ENCODE peak calls at places on chromosomes 1 and 21, in seven cellular contexts. W is heart right ventricle, B is H54, A is KBM-7, X is T-helper 9 cell, T is activated gamma-delta T cell, F is NT2/D1. S is an unnamed sample.

GRCh38 chr1:180860535-180860934 is 52.2 kb upstream of the KIAA1614 start:
- DNase-seq in X (no peak), A (no peak), W (no peak), B (no peak), F (no peak), T (no peak), S (no peak)

GRCh38 chr21:46393941-46394818 is 64.5 kb upstream of the DIP2A start:
- DNase-seq in X (no peak), T (no peak), B (no peak), A (no peak), F (no peak), W (no peak), S (no peak)

GRCh38 chr1:168960595-168960994 is 145.9 kb upstream of the ATP1B1 start:
- DNase-seq in W (no peak), A (no peak), F (no peak), B (no peak), T (no peak), X (no peak), S (no peak)

GRCh38 chr21:38438476-38438893 is 59.8 kb downstream of the ERG start:
- DNase-seq in B (no peak), X (no peak), W (peak), A (peak), T (no peak), F (no peak), S (no peak)

GRCh38 chr1:208807446-208808117 is 563.4 kb upstream of the PLXNA2 start:
- DNase-seq in A (no peak), W (no peak), T (no peak), F (no peak), B (peak), X (no peak), S (peak)

GRCh38 chr1:98839840-98840239 is 164.8 kb downstream of the PLPPR5 start:
- DNase-seq in F (no peak), B (no peak), W (no peak), X (no peak), A (no peak), T (no peak), S (no peak)

GRCh38 chr1:72285074-72285425 is 2.7 kb upstream of the NEGR1 start:
- DNase-seq in T (no peak), B (no peak), F (no peak), A (peak), W (no peak), X (no peak), S (no peak)

GRCh38 chr1:196295766-196296165 is 312.5 kb downstream of the KCNT2 start:
- DNase-seq in F (no peak), W (no peak), X (no peak), A (no peak), T (no peak), B (no peak), S (no peak)

GRCh38 chr1:58649555-58649954 is 50.3 kb downstream of the MYSM1 start:
- DNase-seq in B (no peak), W (no peak), X (peak), F (no peak), A (no peak), T (no peak), S (no peak)

GRCh38 chr1:209104646-209105045 is 478.9 kb upstream of the CAMK1G start:
- DNase-seq in F (no peak), A (no peak), W (no peak), X (no peak), B (no peak), T (no peak), S (no peak)

GRCh38 chr21:35520302-35520701 is 471.2 kb upstream of the RUNX1 start:
- DNase-seq in A (no peak), X (no peak), B (no peak), T (no peak), W (no peak), F (no peak), S (no peak)

GRCh38 chr1:6870086-6870485 is 84.8 kb downstream of the CAMTA1 start:
- DNase-seq in A (no peak), T (no peak), W (no peak), X (no peak), B (no peak), F (no peak), S (no peak)

GRCh38 chr1:117068580-117068979 is 8.5 kb downstream of the TTF2 start:
- DNase-seq in W (no peak), T (no peak), A (no peak), F (no peak), B (no peak), X (no peak), S (no peak)

GRCh38 chr1:96510911-96511310 is 210.7 kb upstream of the PTBP2 start:
- DNase-seq in F (no peak), T (no peak), W (no peak), B (no peak), X (no peak), A (no peak), S (no peak)

GRCh38 chr1:22508991-22509390 is 54.3 kb upstream of the EPHA8 start:
- DNase-seq in T (no peak), X (no peak), F (no peak), B (no peak), W (no peak), A (no peak), S (no peak)

GRCh38 chr21:45507888-45508508 is 34.2 kb downstream of the SLC19A1 start:
- DNase-seq in X (no peak), F (no peak), A (no peak), T (no peak), B (no peak), W (no peak), S (no peak)

GRCh38 chr1:151166506-151166956 is 587 bp downstream of the SCNM1 start:
- DNase-seq in W (no peak), A (no peak), F (no peak), B (peak), T (no peak), X (no peak), S (no peak)

GRCh38 chr1:34808051-34808810 is 15.4 kb downstream of the GJA4 start:
- DNase-seq in X (no peak), T (no peak), B (no peak), F (no peak), W (no peak), A (no peak), S (no peak)

GRCh38 chr1:4461726-4462290 is 192.6 kb upstream of the AJAP1 start:
- DNase-seq in B (no peak), F (no peak), T (no peak), X (no peak), W (no peak), A (no peak), S (no peak)

GRCh38 chr1:232844791-232845190 is 39.6 kb downstream of the MAP10 start:
- DNase-seq in X (no peak), F (no peak), W (no peak), B (peak), A (no peak), T (no peak), S (no peak)

GRCh38 chr1:180563013-180563827 is 4.5 kb downstream of the OVAAL start:
- DNase-seq in B (no peak), T (no peak), F (no peak), X (no peak), A (no peak), W (peak), S (no peak)

GRCh38 chr1:245718123-245718522 is 563.3 kb downstream of the KIF26B start:
- DNase-seq in X (no peak), A (no peak), F (no peak), W (no peak), T (no peak), B (no peak), S (no peak)

GRCh38 chr1:71462247-71462646 is 381.4 kb upstream of the ZRANB2 start:
- DNase-seq in F (peak), W (no peak), X (no peak), B (no peak), A (no peak), T (no peak), S (no peak)

GRCh38 chr1:31413405-31414005 is 492 bp downstream of the SERINC2 start:
- DNase-seq in F (peak), T (no peak), W (peak), A (peak), X (no peak), B (no peak), S (no peak)

GRCh38 chr1:98704474-98704873 is 43.0 kb downstream of the SNX7 start:
- DNase-seq in A (no peak), T (no peak), B (no peak), W (no peak), F (peak), X (no peak), S (no peak)

GRCh38 chr1:203764105-203765028 is 616 bp upstream of the LAX1 start:
- DNase-seq in A (no peak), X (no peak), W (no peak), F (no peak), B (no peak), T (no peak), S (no peak)

GRCh38 chr1:201385299-201385891 is 7.9 kb upstream of the TNNT2 start:
- DNase-seq in T (no peak), B (peak), A (peak), W (no peak), X (peak), F (peak), S (no peak)

GRCh38 chr1:16229976-16230740 is 6.8 kb downstream of the CPLANE2 start:
- DNase-seq in B (no peak), W (no peak), A (no peak), X (no peak), F (no peak), T (no peak), S (no peak)

GRCh38 chr1:211606327-211606913 is 27.5 kb upstream of the SLC30A1 start:
- DNase-seq in F (no peak), X (no peak), W (no peak), A (no peak), T (no peak), B (no peak), S (no peak)

GRCh38 chr1:64754166-64754565 is 9.3 kb downstream of the RAVER2 start:
- DNase-seq in F (no peak), A (no peak), X (no peak), T (no peak), W (no peak), B (no peak), S (no peak)

GRCh38 chr21:41630249-41630648 is 122.3 kb upstream of the TMPRSS2 start:
- DNase-seq in B (peak), A (no peak), T (no peak), W (no peak), X (no peak), F (no peak), S (peak)

GRCh38 chr1:6168947-6169586 is 11.1 kb downstream of the CHD5 start:
- DNase-seq in A (no peak), T (no peak), W (no peak), F (no peak), X (no peak), B (no peak), S (no peak)

GRCh38 chr1:50808296-50808695 is 151.8 kb downstream of the FAF1 start:
- DNase-seq in A (no peak), B (no peak), T (no peak), X (no peak), W (no peak), F (no peak), S (no peak)

GRCh38 chr1:38475624-38476005 is 384.0 kb downstream of the RRAGC start:
- DNase-seq in A (no peak), F (no peak), X (no peak), B (no peak), W (no peak), T (no peak), S (no peak)

S was measured in epithelial cell of prostate.